ENCODE peak calls at places on chromosomes 13 and 19, in eight cellular contexts. M, Y, V, S, P, U, J and A are unnamed samples.

GRCh38 chr13:73549717-73550116 is 490.9 kb downstream of the KLF5 start:
- DNase-seq in M (no peak), Y (no peak), V (no peak), S (no peak), P (no peak), U (no peak), J (no peak), A (no peak)

GRCh38 chr13:45084515-45084914 is 35.8 kb upstream of the GTF2F2 start:
- DNase-seq in M (no peak), Y (no peak), V (no peak), S (no peak), P (no peak), U (no peak), J (no peak), A (no peak)

GRCh38 chr19:14775855-14776254 is 2.5 kb downstream of the ADGRE2 start:
- DNase-seq in M (no peak), Y (no peak), V (no peak), S (no peak), P (no peak), U (no peak), J (no peak), A (no peak)

GRCh38 chr19:10452726-10453620 is 32.6 kb downstream of the PDE4A start:
- DNase-seq in M (no peak), Y (no peak), V (no peak), S (no peak), P (no peak), U (no peak), J (no peak), A (no peak)

GRCh38 chr19:54674021-54674617 is 11.3 kb downstream of the LILRB4 start:
- DNase-seq in M (no peak), Y (no peak), V (no peak), S (peak; percentile 45), P (no peak), U (no peak), J (peak; percentile 38), A (no peak)

GRCh38 chr13:27868639-27869435 is 51.0 kb upstream of the PDX1 start:
- DNase-seq in M (no peak), Y (no peak), V (no peak), S (no peak), P (no peak), U (no peak), J (peak; percentile 5), A (no peak)

GRCh38 chr19:12648088-12648487 is 18.5 kb downstream of the MAN2B1 start:
- DNase-seq in M (no peak), Y (no peak), V (no peak), S (no peak), P (no peak), U (no peak), J (no peak), A (no peak)

GRCh38 chr13:52070929-52071523 is 46.5 kb downstream of the UTP14C start:
- DNase-seq in M (no peak), Y (no peak), V (no peak), S (no peak), P (no peak), U (no peak), J (peak; percentile 42), A (no peak)

GRCh38 chr19:2507109-2507508 is 31.2 kb downstream of the GADD45B start:
- DNase-seq in M (no peak), Y (no peak), V (no peak), S (no peak), P (peak; percentile 55), U (no peak), J (peak; percentile 85), A (no peak)

GRCh38 chr19:15294591-15294990 is 37.7 kb downstream of the BRD4 start:
- DNase-seq in M (no peak), Y (no peak), V (peak; percentile 58), S (no peak), P (no peak), U (peak; percentile 28), J (no peak), A (no peak)

GRCh38 chr13:111122056-111122455 is 6.9 kb downstream of the ARHGEF7 start:
- DNase-seq in M (no peak), Y (no peak), V (no peak), S (no peak), P (no peak), U (no peak), J (peak; percentile 4), A (no peak)

GRCh38 chr13:23905766-23906165 is 8.5 kb upstream of the C1QTNF9B start:
- DNase-seq in M (no peak), Y (no peak), V (no peak), S (no peak), P (no peak), U (no peak), J (peak; percentile 52), A (no peak)

GRCh38 chr19:46344363-46344762 is 2.5 kb upstream of the PPP5C start:
- DNase-seq in M (no peak), Y (no peak), V (no peak), S (no peak), P (no peak), U (no peak), J (no peak), A (no peak)

GRCh38 chr13:80962855-80963254 is 621.9 kb upstream of the SPRY2 start:
- DNase-seq in M (no peak), Y (no peak), V (no peak), S (no peak), P (no peak), U (no peak), J (no peak), A (no peak)

GRCh38 chr19:30317403-30317802 is 54.8 kb upstream of the ZNF536 start:
- DNase-seq in M (no peak), Y (no peak), V (no peak), S (no peak), P (no peak), U (no peak), J (no peak), A (no peak)

GRCh38 chr13:25971077-25971476 is 80.7 kb downstream of the SHISA2 start:
- DNase-seq in M (no peak), Y (no peak), V (no peak), S (no peak), P (no peak), U (no peak), J (no peak), A (no peak)

GRCh38 chr19:11699931-11700794 is 38.6 kb downstream of the ZNF823 start:
- DNase-seq in M (no peak), Y (no peak), V (no peak), S (no peak), P (no peak), U (no peak), J (peak; percentile 43), A (no peak)

GRCh38 chr13:47332149-47332548 is 435.3 kb upstream of the HTR2A start:
- DNase-seq in M (no peak), Y (no peak), V (no peak), S (no peak), P (no peak), U (no peak), J (peak; percentile 54), A (no peak)

GRCh38 chr13:67184247-67184646 is 45.9 kb downstream of the PCDH9 start:
- DNase-seq in M (no peak), Y (no peak), V (no peak), S (no peak), P (no peak), U (no peak), J (no peak), A (no peak)

GRCh38 chr19:51903192-51903591 is 1.6 kb downstream of the ZNF649 start:
- DNase-seq in M (no peak), Y (no peak), V (no peak), S (no peak), P (no peak), U (no peak), J (no peak), A (no peak)

GRCh38 chr19:46761418-46761831 is 15.2 kb upstream of the STRN4 start:
- DNase-seq in M (no peak), Y (no peak), V (no peak), S (no peak), P (peak; percentile 70), U (no peak), J (no peak), A (no peak)

GRCh38 chr13:26037302-26037701 is 14.5 kb downstream of the SHISA2 start:
- DNase-seq in M (no peak), Y (no peak), V (no peak), S (no peak), P (no peak), U (no peak), J (no peak), A (no peak)

GRCh38 chr19:1324792-1325567 is 39.3 kb downstream of the EFNA2 start:
- DNase-seq in M (peak; percentile 16), Y (no peak), V (peak; percentile 80), S (no peak), P (peak; percentile 28), U (peak; percentile 46), J (peak; percentile 78), A (no peak)

GRCh38 chr13:41232715-41233114 is 30.7 kb downstream of the MTRF1 start:
- DNase-seq in M (no peak), Y (no peak), V (no peak), S (no peak), P (no peak), U (no peak), J (no peak), A (no peak)

GRCh38 chr19:39166571-39167391 is 30.0 kb upstream of the NCCRP1 start:
- DNase-seq in M (no peak), Y (no peak), V (peak; percentile 87), S (no peak), P (peak; percentile 82), U (peak; percentile 39), J (no peak), A (no peak)

GRCh38 chr19:5138606-5139594 is 170.0 kb downstream of the KDM4B start:
- DNase-seq in M (peak; percentile 51), Y (no peak), V (peak; percentile 83), S (peak; percentile 62), P (no peak), U (peak; percentile 45), J (peak; percentile 93), A (no peak)

GRCh38 chr13:33728271-33729037 is 89.5 kb upstream of the RFC3 start:
- DNase-seq in M (no peak), Y (no peak), V (peak; percentile 76), S (peak; percentile 96), P (peak; percentile 44), U (no peak), J (no peak), A (no peak)